ENCODE peak calls at places on chromosomes 5 and 9, in seven cellular contexts. G, W, B, Y, J, K and T are unnamed samples.

GRCh38 chr5:125042243-125042887 is 295.9 kb upstream of the ZNF608 start:
- DNase-seq in G (no peak), B (no peak), J (no peak), Y (no peak), W (no peak), K (no peak), T (no peak)

GRCh38 chr9:121192959-121193645 is 8.6 kb downstream of the RAB14 start:
- DNase-seq in G (no peak), K (no peak), W (no peak), B (no peak), Y (no peak), J (no peak), T (no peak)

GRCh38 chr5:112978836-112979235 is 2.2 kb downstream of the DCP2 start:
- DNase-seq in J (no peak), B (no peak), G (no peak), W (no peak), K (no peak), Y (no peak), T (no peak)

GRCh38 chr5:36950586-36951457 is 74.3 kb downstream of the NIPBL start:
- DNase-seq in J (no peak), B (no peak), W (no peak), G (no peak), Y (no peak), K (no peak), T (no peak)

GRCh38 chr5:14922456-14922855 is 50.9 kb upstream of the ANKH start:
- DNase-seq in J (no peak), G (no peak), W (no peak), K (no peak), B (no peak), Y (peak; percentile 16), T (no peak)

GRCh38 chr5:10552183-10553143 is 11.4 kb upstream of the ANKRD33B start:
- DNase-seq in K (no peak), W (no peak), B (no peak), Y (no peak), J (no peak), G (no peak), T (no peak)

GRCh38 chr9:91378695-91379127 is 17.0 kb upstream of the AUH start:
- DNase-seq in G (no peak), Y (no peak), W (no peak), K (no peak), B (no peak), J (no peak), T (no peak)

GRCh38 chr5:139642891-139643871 is 5.0 kb upstream of the CXXC5 start:
- DNase-seq in G (no peak), W (no peak), Y (peak; percentile 89), K (peak; percentile 8), B (no peak), J (peak; percentile 77), T (peak; percentile 10)

GRCh38 chr9:133135193-133135745 is 14.2 kb upstream of the RALGDS start:
- DNase-seq in K (peak; percentile 52), G (peak; percentile 68), J (peak; percentile 87), W (peak; percentile 78), Y (peak; percentile 98), B (peak; percentile 64), T (no peak)

GRCh38 chr5:93886098-93886806 is 144.9 kb upstream of the POU5F2 start:
- DNase-seq in K (no peak), B (no peak), W (no peak), G (no peak), Y (no peak), J (no peak), T (no peak)

GRCh38 chr5:108345541-108346171 is 36.2 kb downstream of the FBXL17 start:
- DNase-seq in G (no peak), K (no peak), J (no peak), Y (peak; percentile 56), B (no peak), W (no peak), T (no peak)

GRCh38 chr9:4315582-4316215 is 15.8 kb upstream of the GLIS3 start:
- DNase-seq in B (peak; percentile 72), Y (peak; percentile 69), G (no peak), K (peak; percentile 48), J (peak; percentile 82), W (peak; percentile 76), T (peak; percentile 51)

GRCh38 chr9:19130436-19130835 is 3.1 kb upstream of the PLIN2 start:
- DNase-seq in W (no peak), Y (no peak), B (no peak), G (no peak), K (no peak), J (no peak), T (no peak)

GRCh38 chr9:136587145-136587943 is 41.5 kb upstream of the NOTCH1 start:
- DNase-seq in B (peak; percentile 90), J (peak; percentile 31), K (peak; percentile 26), Y (no peak), W (no peak), G (peak; percentile 42), T (peak; percentile 45)

GRCh38 chr9:91182831-91183230 is 178.9 kb downstream of the AUH start:
- DNase-seq in B (no peak), G (no peak), K (no peak), J (peak; percentile 4), W (peak; percentile 18), Y (no peak), T (no peak)

GRCh38 chr5:95347516-95348140 is 43.5 kb upstream of the FAM81B start:
- DNase-seq in G (no peak), K (no peak), W (no peak), J (no peak), Y (no peak), B (no peak), T (no peak)

GRCh38 chr5:147935032-147935431 is 28.7 kb upstream of the C5orf46 start:
- DNase-seq in B (no peak), Y (peak; percentile 46), K (no peak), J (no peak), G (no peak), W (no peak), T (no peak)

GRCh38 chr9:34121996-34122395 is 4.5 kb downstream of the DCAF12 start:
- DNase-seq in G (no peak), W (no peak), J (no peak), B (no peak), K (no peak), Y (no peak), T (no peak)

GRCh38 chr5:96548941-96549340 is 113.2 kb upstream of the CAST start:
- DNase-seq in K (no peak), B (no peak), J (no peak), G (no peak), Y (peak; percentile 14), W (no peak), T (no peak)

GRCh38 chr5:135535420-135535819 is 344 bp downstream of the NEUROG1 start:
- DNase-seq in G (no peak), J (no peak), Y (no peak), K (no peak), W (no peak), B (no peak), T (no peak)

GRCh38 chr5:147400836-147401235 is 109.0 kb downstream of the DPYSL3 start:
- DNase-seq in G (no peak), J (no peak), W (no peak), K (no peak), B (no peak), Y (no peak), T (no peak)

GRCh38 chr9:127924736-127925444 is 5.7 kb downstream of the PIP5KL1 start:
- DNase-seq in Y (no peak), J (no peak), G (no peak), K (no peak), W (no peak), B (no peak), T (no peak)

GRCh38 chr5:166341708-166342329 is 1949.6 kb upstream of the WWC1 start:
- DNase-seq in G (no peak), K (no peak), B (no peak), J (no peak), Y (peak; percentile 1), W (no peak), T (no peak)

GRCh38 chr5:1008451-1009358 is at the start of gene NKD2:
- DNase-seq in B (peak; percentile 38), G (no peak), K (peak; percentile 1), W (peak; percentile 48), J (peak; percentile 31), Y (no peak), T (peak; percentile 16)

GRCh38 chr9:101477736-101478135 is 42.2 kb upstream of the ALDOB start:
- DNase-seq in B (peak; percentile 24), W (no peak), J (no peak), G (no peak), K (no peak), Y (no peak), T (no peak)

GRCh38 chr5:150618188-150618587 is 22.3 kb upstream of the SYNPO start:
- DNase-seq in W (no peak), J (peak; percentile 64), K (no peak), G (no peak), Y (no peak), B (peak; percentile 49), T (no peak)

GRCh38 chr9:120901704-120902103 is 24.7 kb upstream of the PHF19 start:
- DNase-seq in Y (no peak), W (no peak), B (no peak), J (no peak), K (no peak), G (no peak), T (no peak)

GRCh38 chr9:83220737-83221136 is 157.8 kb upstream of the RASEF start:
- DNase-seq in K (no peak), W (no peak), B (no peak), J (peak; percentile 44), Y (no peak), G (peak; percentile 84), T (no peak)

GRCh38 chr9:129258823-129259301 is 80.8 kb upstream of the IER5L start:
- DNase-seq in J (no peak), K (no peak), G (no peak), B (no peak), W (no peak), Y (no peak), T (peak; percentile 38)
- H3K4me3 ChIP-seq in J (peak overlapping the region; percentile 24), K (peak overlapping the region; percentile 22), G (peak overlapping the region; percentile 15), B (no peak overlapping the region), W (no peak overlapping the region), Y (no peak overlapping the region), T (peak overlapping the region; percentile 37)

DNA sequence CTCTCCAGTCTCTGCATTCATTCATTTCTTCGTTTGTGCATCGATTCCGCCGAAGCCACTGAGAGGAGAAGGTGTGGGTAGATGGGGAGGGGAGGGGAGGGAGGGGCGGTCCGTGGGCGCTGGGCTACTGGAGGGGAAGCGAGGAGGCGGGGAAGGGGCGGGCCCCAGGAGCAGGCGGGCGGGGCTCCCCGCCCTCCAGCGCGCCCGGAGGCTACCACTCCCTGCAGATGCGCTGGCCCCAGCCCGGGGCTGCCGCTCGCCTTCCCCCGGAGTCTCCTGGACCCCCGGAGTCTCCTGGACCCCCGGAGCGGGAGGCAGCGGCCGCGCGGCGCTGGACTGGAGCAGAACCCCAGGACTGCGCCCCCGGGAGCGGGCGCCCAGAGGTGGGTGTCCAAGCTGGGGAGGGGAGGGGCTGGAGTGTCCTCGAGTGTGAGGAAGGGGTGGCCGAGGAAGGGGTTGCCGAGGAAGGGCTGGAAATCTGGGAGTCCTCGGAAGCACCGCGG is 159.4 kb downstream of the C9orf152 start:
- DNase-seq in B (peak; percentile 90), W (peak; percentile 69), K (peak; percentile 88), G (no peak), Y (peak; percentile 41), J (peak; percentile 73), T (no peak)
- H3K27me3 ChIP-seq in B (no peaks in the 10 kb centered on the region), W (no peaks in the 10 kb centered on the region), K (no peaks in the 10 kb centered on the region), G (no peaks in the 10 kb centered on the region), Y (no peaks in the 10 kb centered on the region), J (peaks cover 37% of the 10 kb centered on the region), T (no peaks in the 10 kb centered on the region)

GRCh38 chr5:39775058-39775457 is 350.3 kb upstream of the DAB2 start:
- DNase-seq in K (no peak), W (no peak), B (no peak), Y (no peak), J (no peak), G (no peak), T (no peak)
- H3K4me3 ChIP-seq in K (no peak overlapping the region), W (no peak overlapping the region), B (no peak overlapping the region), Y (no peak overlapping the region), J (no peak overlapping the region), G (no peak overlapping the region), T (no peak overlapping the region)

GRCh38 chr5:88687253-88687955 is 195.6 kb downstream of the MEF2C start:
- DNase-seq in Y (no peak), K (no peak), W (no peak), B (no peak), G (no peak), J (no peak), T (no peak)
- H3K27me3 ChIP-seq in Y (peaks cover 59% of the 10 kb centered on the region), K (peaks cover 50% of the 10 kb centered on the region), W (peaks cover 89% of the 10 kb centered on the region), B (peaks cover 95% of the 10 kb centered on the region), G (peaks cover 94% of the 10 kb centered on the region), J (peaks cover 100% of the 10 kb centered on the region), T (no peaks in the 10 kb centered on the region)